ENCODE peak calls at places on chromosome 2, in eight cellular contexts. N, D, B, Y, O, I, A and W are unnamed samples.

GRCh38 chr2:202278944-202279343 is 13.4 kb downstream of the NOP58 start:
- DNase-seq in N (no peak), D (no peak), B (no peak), Y (no peak), O (no peak), I (no peak), A (no peak), W (no peak)

GRCh38 chr2:14235667-14236066 is 396.9 kb upstream of the LRATD1 start:
- DNase-seq in N (no peak), D (no peak), B (no peak), Y (no peak), O (no peak), I (no peak), A (no peak), W (no peak)

GRCh38 chr2:234306426-234307173 is 190.3 kb downstream of the ARL4C start:
- DNase-seq in N (no peak), D (no peak), B (no peak), Y (no peak), O (no peak), I (no peak), A (no peak), W (no peak)

GRCh38 chr2:96872591-96873349 is 2.9 kb upstream of the SEMA4C start:
- DNase-seq in N (no peak), D (no peak), B (no peak), Y (no peak), O (no peak), I (peak), A (no peak), W (no peak)

GRCh38 chr2:166539340-166540162 is 45.5 kb upstream of the SCN7A start:
- DNase-seq in N (no peak), D (no peak), B (no peak), Y (no peak), O (peak), I (peak), A (peak), W (peak)

GRCh38 chr2:238418999-238419546 is 7.7 kb upstream of the ASB1 start:
- DNase-seq in N (no peak), D (no peak), B (no peak), Y (no peak), O (no peak), I (no peak), A (no peak), W (no peak)

GRCh38 chr2:231395188-231396057 is at the start of gene B3GNT7:
- DNase-seq in N (no peak), D (peak), B (peak), Y (peak), O (no peak), I (no peak), A (peak), W (no peak)

GRCh38 chr2:237207641-237208040 is 122.0 kb downstream of the COPS8 start:
- DNase-seq in N (peak), D (peak), B (no peak), Y (no peak), O (no peak), I (peak), A (peak), W (no peak)

GRCh38 chr2:224594840-224595239 is 9.7 kb upstream of the CUL3 start:
- DNase-seq in N (no peak), D (no peak), B (no peak), Y (no peak), O (no peak), I (no peak), A (no peak), W (no peak)

GRCh38 chr2:76009484-76009883 is 298.8 kb upstream of the GCFC2 start:
- DNase-seq in N (no peak), D (no peak), B (no peak), Y (no peak), O (no peak), I (no peak), A (no peak), W (no peak)

GRCh38 chr2:76008001-76008702 is 297.4 kb upstream of the GCFC2 start:
- DNase-seq in N (no peak), D (peak), B (no peak), Y (no peak), O (peak), I (no peak), A (peak), W (no peak)
- TF ChIP-seq POLR2A in N (no peak), D (no peak), B (no peak), Y (no peak), O (no peak), I (no peak), A (no peak), W (no peak)

GRCh38 chr2:216673609-216674008 is 21.7 kb downstream of the IGFBP5 start:
- DNase-seq in N (no peak), D (no peak), B (peak), Y (no peak), O (no peak), I (no peak), A (no peak), W (no peak)

GRCh38 chr2:216672466-216672865 is 22.9 kb downstream of the IGFBP5 start:
- DNase-seq in N (no peak), D (no peak), B (no peak), Y (no peak), O (no peak), I (no peak), A (no peak), W (no peak)

GRCh38 chr2:216674376-216674775 is 21.0 kb downstream of the IGFBP5 start:
- DNase-seq in N (no peak), D (no peak), B (peak), Y (no peak), O (no peak), I (no peak), A (no peak), W (no peak)

GRCh38 chr2:216671791-216672343 is 23.5 kb downstream of the IGFBP5 start:
- DNase-seq in N (no peak), D (no peak), B (peak), Y (no peak), O (no peak), I (no peak), A (no peak), W (no peak)

DNA sequence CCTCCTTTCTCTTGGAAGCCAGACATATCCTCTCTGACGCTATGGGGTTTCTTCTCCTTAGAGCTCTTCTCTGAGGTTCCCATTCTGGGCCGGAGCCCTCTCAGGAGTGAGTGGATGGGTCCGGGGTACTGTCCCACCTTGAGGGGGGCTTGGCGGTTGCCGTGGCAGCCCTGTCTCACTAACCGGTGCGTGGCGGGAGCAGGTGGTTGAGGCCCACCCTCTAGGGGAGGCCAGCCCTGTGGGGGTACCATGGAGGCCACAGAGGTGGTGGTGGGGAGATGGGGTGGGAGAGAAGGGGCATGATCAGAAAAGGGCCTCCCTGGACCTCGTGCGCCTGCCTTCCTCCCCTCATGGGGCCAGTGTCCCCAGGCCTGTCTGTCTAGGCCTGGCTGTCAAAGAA is 22.4 kb downstream of the IGFBP5 start:
- DNase-seq in N (no peak), D (no peak), B (no peak), Y (no peak), O (no peak), I (no peak), A (no peak), W (no peak)
- TF ChIP-seq POLR2A in N (no peak), D (no peak), B (no peak), Y (no peak), O (no peak), I (no peak), A (no peak), W (no peak)

GRCh38 chr2:19989681-19990415 is at the start of gene WDR35:
- DNase-seq in N (peak), D (peak), B (peak), Y (peak), O (peak), I (peak), A (peak), W (peak)
- TF ChIP-seq POLR2A in N (no peak), D (no peak), B (peak), Y (peak), O (peak), I (peak), A (peak), W (peak)

GRCh38 chr2:24362253-24362652 is 1.9 kb upstream of the ITSN2 start:
- DNase-seq in N (no peak), D (no peak), B (no peak), Y (no peak), O (no peak), I (no peak), A (no peak), W (no peak)

GRCh38 chr2:24359129-24359528 is 1.2 kb downstream of the ITSN2 start:
- DNase-seq in N (no peak), D (no peak), B (no peak), Y (no peak), O (no peak), I (no peak), A (no peak), W (no peak)

GRCh38 chr2:24359701-24360049 is 661 bp downstream of the ITSN2 start:
- DNase-seq in N (peak), D (peak), B (peak), Y (no peak), O (no peak), I (peak), A (peak), W (no peak)

GRCh38 chr2:24360963-24361330 is 611 bp upstream of the ITSN2 start:
- DNase-seq in N (no peak), D (no peak), B (no peak), Y (no peak), O (no peak), I (no peak), A (no peak), W (no peak)

GRCh38 chr2:24360050-24360962 is at the start of gene ITSN2:
- DNase-seq in N (peak), D (peak), B (peak), Y (peak), O (peak), I (peak), A (peak), W (peak)
- TF ChIP-seq POLR2A in N (no peak), D (peak), B (peak), Y (peak), O (peak), I (peak), A (peak), W (peak)

GRCh38 chr2:191692502-191693115 is 14.7 kb downstream of the NABP1 start:
- DNase-seq in N (no peak), D (no peak), B (no peak), Y (no peak), O (no peak), I (no peak), A (no peak), W (no peak)
- TF ChIP-seq POLR2A in N (no peak), D (no peak), B (no peak), Y (no peak), O (no peak), I (no peak), A (no peak), W (no peak)

GRCh38 chr2:27375513-27376099 is 4.9 kb downstream of the ZNF513 start:
- DNase-seq in N (no peak), D (no peak), B (no peak), Y (no peak), O (no peak), I (no peak), A (no peak), W (no peak)

GRCh38 chr2:27378096-27378808 is 2.3 kb downstream of the ZNF513 start:
- DNase-seq in N (no peak), D (no peak), B (peak), Y (no peak), O (no peak), I (peak), A (peak), W (no peak)

GRCh38 chr2:27376151-27376865 is 4.2 kb downstream of the ZNF513 start:
- DNase-seq in N (no peak), D (no peak), B (no peak), Y (no peak), O (no peak), I (no peak), A (no peak), W (no peak)

GRCh38 chr2:27377618-27378095 is 2.9 kb downstream of the ZNF513 start:
- DNase-seq in N (no peak), D (no peak), B (no peak), Y (no peak), O (no peak), I (peak), A (no peak), W (no peak)

GRCh38 chr2:27376866-27377617 is 3.5 kb downstream of the ZNF513 start:
- DNase-seq in N (no peak), D (no peak), B (no peak), Y (no peak), O (no peak), I (no peak), A (no peak), W (no peak)
- TF ChIP-seq POLR2A in N (no peak), D (no peak), B (no peak), Y (no peak), O (no peak), I (no peak), A (no peak), W (no peak)